ENCODE peak calls at places on chromosome 22, in seven cellular contexts. One of them, this sample, is unnamed. For H3K4me1, the result is how much of the 10 kb centered on the place peaks cover.

GRCh38 chr22:40310081-40310770 is 36.1 kb upstream of the ADSL start:
- DNase-seq in CD4-positive, alpha-beta memory T cell: no peak
- DNase-seq in IMR-90: peak
- DNase-seq in mammary epithelial cell: peak
- DNase-seq in heart right ventricle: no peak
- DNase-seq in tibial artery: peak
- DNase-seq in PC-9: no peak
- DNase-seq in this sample: peak

GRCh38 chr22:28438183-28438778 is 241.4 kb downstream of the TTC28 start:
- DNase-seq in CD4-positive, alpha-beta memory T cell: no peak
- DNase-seq in IMR-90: no peak
- DNase-seq in mammary epithelial cell: no peak
- DNase-seq in heart right ventricle: no peak
- DNase-seq in tibial artery: no peak
- DNase-seq in PC-9: no peak
- DNase-seq in this sample: no peak

GRCh38 chr22:23055448-23056179 is 14.7 kb upstream of the GNAZ start:
- DNase-seq in CD4-positive, alpha-beta memory T cell: no peak
- DNase-seq in IMR-90: no peak
- DNase-seq in mammary epithelial cell: no peak
- DNase-seq in heart right ventricle: no peak
- DNase-seq in tibial artery: no peak
- DNase-seq in PC-9: no peak
- DNase-seq in this sample: no peak

GRCh38 chr22:32636884-32637283 is 162.3 kb downstream of the FBXO7 start:
- DNase-seq in CD4-positive, alpha-beta memory T cell: no peak
- DNase-seq in IMR-90: no peak
- DNase-seq in mammary epithelial cell: peak
- DNase-seq in heart right ventricle: no peak
- DNase-seq in tibial artery: no peak
- DNase-seq in PC-9: no peak
- DNase-seq in this sample: no peak

GRCh38 chr22:40451230-40451629 is 80.8 kb downstream of the SGSM3 start:
- DNase-seq in CD4-positive, alpha-beta memory T cell: peak
- DNase-seq in IMR-90: no peak
- DNase-seq in mammary epithelial cell: no peak
- DNase-seq in heart right ventricle: no peak
- DNase-seq in tibial artery: no peak
- DNase-seq in PC-9: no peak
- DNase-seq in this sample: no peak

GRCh38 chr22:39746600-39747262 is 146.8 kb downstream of the ENTHD1 start:
- DNase-seq in CD4-positive, alpha-beta memory T cell: no peak
- DNase-seq in IMR-90: no peak
- DNase-seq in mammary epithelial cell: no peak
- DNase-seq in heart right ventricle: no peak
- DNase-seq in tibial artery: no peak
- DNase-seq in PC-9: no peak
- DNase-seq in this sample: no peak

GRCh38 chr22:31629741-31630184 is 32.3 kb downstream of the PISD start:
- DNase-seq in CD4-positive, alpha-beta memory T cell: no peak
- DNase-seq in IMR-90: no peak
- DNase-seq in mammary epithelial cell: no peak
- DNase-seq in heart right ventricle: no peak
- DNase-seq in tibial artery: no peak
- DNase-seq in PC-9: no peak
- DNase-seq in this sample: no peak

GRCh38 chr22:31120642-31121041 is 2.1 kb upstream of the INPP5J start:
- DNase-seq in CD4-positive, alpha-beta memory T cell: no peak
- DNase-seq in IMR-90: no peak
- DNase-seq in mammary epithelial cell: no peak
- DNase-seq in heart right ventricle: no peak
- DNase-seq in tibial artery: no peak
- DNase-seq in PC-9: no peak
- DNase-seq in this sample: no peak

GRCh38 chr22:35746248-35746647 is 28.6 kb downstream of the APOL5 start:
- DNase-seq in CD4-positive, alpha-beta memory T cell: no peak
- DNase-seq in IMR-90: no peak
- DNase-seq in mammary epithelial cell: no peak
- DNase-seq in heart right ventricle: peak
- DNase-seq in tibial artery: no peak
- DNase-seq in PC-9: no peak
- DNase-seq in this sample: no peak

GRCh38 chr22:47344414-47344813 is 582.0 kb downstream of the TBC1D22A start:
- DNase-seq in CD4-positive, alpha-beta memory T cell: no peak
- DNase-seq in IMR-90: no peak
- DNase-seq in mammary epithelial cell: no peak
- DNase-seq in heart right ventricle: no peak
- DNase-seq in tibial artery: no peak
- DNase-seq in PC-9: no peak
- DNase-seq in this sample: no peak

GRCh38 chr22:22201925-22202343 is 42.7 kb upstream of the VPREB1 start:
- DNase-seq in CD4-positive, alpha-beta memory T cell: no peak
- DNase-seq in IMR-90: no peak
- DNase-seq in mammary epithelial cell: no peak
- DNase-seq in heart right ventricle: no peak
- DNase-seq in tibial artery: no peak
- DNase-seq in PC-9: no peak
- DNase-seq in this sample: no peak

GRCh38 chr22:31275018-31275417 is 17.3 kb downstream of the PIK3IP1 start:
- DNase-seq in CD4-positive, alpha-beta memory T cell: no peak
- DNase-seq in IMR-90: no peak
- DNase-seq in mammary epithelial cell: no peak
- DNase-seq in heart right ventricle: no peak
- DNase-seq in tibial artery: no peak
- DNase-seq in PC-9: no peak
- DNase-seq in this sample: no peak

GRCh38 chr22:23137905-23138520 is 3.8 kb downstream of the RSPH14 start:
- DNase-seq in CD4-positive, alpha-beta memory T cell: peak
- DNase-seq in IMR-90: no peak
- DNase-seq in mammary epithelial cell: peak
- DNase-seq in heart right ventricle: no peak
- DNase-seq in tibial artery: no peak
- DNase-seq in PC-9: no peak
- DNase-seq in this sample: no peak

GRCh38 chr22:35315855-35316745 is 16.4 kb downstream of the TOM1 start:
- DNase-seq in CD4-positive, alpha-beta memory T cell: no peak
- DNase-seq in IMR-90: no peak
- DNase-seq in mammary epithelial cell: no peak
- DNase-seq in heart right ventricle: peak
- DNase-seq in tibial artery: peak
- DNase-seq in PC-9: no peak
- DNase-seq in this sample: no peak

GRCh38 chr22:32587449-32587848 is 112.8 kb downstream of the FBXO7 start:
- DNase-seq in CD4-positive, alpha-beta memory T cell: no peak
- DNase-seq in IMR-90: no peak
- DNase-seq in mammary epithelial cell: no peak
- DNase-seq in heart right ventricle: peak
- DNase-seq in tibial artery: peak
- DNase-seq in PC-9: no peak
- DNase-seq in this sample: no peak

GRCh38 chr22:39932918-39933649 is 27.1 kb upstream of the TMA7B start:
- DNase-seq in CD4-positive, alpha-beta memory T cell: no peak
- DNase-seq in IMR-90: no peak
- DNase-seq in mammary epithelial cell: no peak
- DNase-seq in heart right ventricle: no peak
- DNase-seq in tibial artery: no peak
- DNase-seq in PC-9: peak
- DNase-seq in this sample: no peak

GRCh38 chr22:33640900-33641299 is 279.4 kb downstream of the LARGE1 start:
- DNase-seq in CD4-positive, alpha-beta memory T cell: no peak
- DNase-seq in IMR-90: no peak
- DNase-seq in mammary epithelial cell: no peak
- DNase-seq in heart right ventricle: no peak
- DNase-seq in tibial artery: no peak
- DNase-seq in PC-9: no peak
- DNase-seq in this sample: no peak

GRCh38 chr22:43433904-43434600 is 22.2 kb downstream of the MPPED1 start:
- DNase-seq in CD4-positive, alpha-beta memory T cell: no peak
- DNase-seq in IMR-90: no peak
- DNase-seq in mammary epithelial cell: no peak
- DNase-seq in heart right ventricle: no peak
- DNase-seq in tibial artery: no peak
- DNase-seq in PC-9: no peak
- DNase-seq in this sample: no peak

GRCh38 chr22:23774922-23775436 is 2.3 kb downstream of the MMP11 start:
- DNase-seq in CD4-positive, alpha-beta memory T cell: no peak
- DNase-seq in IMR-90: peak
- DNase-seq in mammary epithelial cell: no peak
- DNase-seq in heart right ventricle: no peak
- DNase-seq in tibial artery: no peak
- DNase-seq in PC-9: no peak
- DNase-seq in this sample: peak

GRCh38 chr22:28604961-28605360 is 74.7 kb downstream of the TTC28 start:
- DNase-seq in CD4-positive, alpha-beta memory T cell: no peak
- DNase-seq in IMR-90: peak
- DNase-seq in mammary epithelial cell: no peak
- DNase-seq in heart right ventricle: no peak
- DNase-seq in tibial artery: no peak
- DNase-seq in PC-9: no peak
- DNase-seq in this sample: no peak

DNA sequence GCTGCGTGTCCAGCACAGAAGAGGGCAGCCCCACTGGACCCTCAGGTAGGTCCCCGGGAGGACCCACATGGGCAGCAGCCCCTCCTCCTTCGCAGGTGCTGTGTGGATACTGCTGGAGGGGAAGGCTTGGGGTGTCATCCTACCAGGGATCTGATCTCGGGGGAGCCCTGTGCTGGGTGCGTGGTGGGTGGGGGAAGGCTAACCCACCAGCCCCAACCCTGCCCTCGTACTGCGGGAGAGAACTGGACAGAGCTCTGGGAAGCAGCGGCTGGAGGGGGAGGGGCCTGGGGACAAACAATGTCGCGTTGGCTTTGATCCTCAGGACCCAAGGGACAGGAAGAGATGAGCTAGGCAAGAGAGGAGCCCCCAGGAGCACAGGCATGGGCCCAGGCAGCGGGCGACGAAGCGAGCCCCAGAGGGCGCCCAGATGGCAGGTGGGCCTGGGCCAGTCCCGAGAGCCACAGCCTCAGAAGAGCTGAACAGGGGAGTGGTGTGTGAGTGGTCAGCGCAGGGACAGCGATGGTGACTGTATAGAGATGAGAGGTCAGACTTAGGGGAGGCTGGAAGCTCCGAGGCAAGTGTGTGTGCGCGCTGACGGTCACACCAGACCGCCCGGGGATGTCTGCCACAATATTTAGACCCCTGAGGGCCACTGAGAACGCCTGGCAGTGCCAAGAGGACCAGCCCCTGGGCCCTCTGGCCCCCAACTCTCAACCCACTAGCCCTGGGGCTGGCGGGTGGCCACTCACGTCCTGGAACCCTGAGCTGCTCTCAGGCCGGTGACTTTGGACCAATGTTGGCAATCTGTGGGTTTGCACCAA is 1.4 kb upstream of the PIM3 start:
- DNase-seq in CD4-positive, alpha-beta memory T cell: no peak
- DNase-seq in IMR-90: no peak
- DNase-seq in mammary epithelial cell: no peak
- DNase-seq in heart right ventricle: peak
- DNase-seq in tibial artery: no peak
- DNase-seq in PC-9: no peak
- DNase-seq in this sample: no peak
- H3K4me3 ChIP-seq in CD4-positive, alpha-beta memory T cell: no peak
- H3K4me3 ChIP-seq in IMR-90: peak
- H3K4me3 ChIP-seq in mammary epithelial cell: peak
- H3K4me3 ChIP-seq in heart right ventricle: peak
- H3K4me3 ChIP-seq in tibial artery: peak
- H3K4me3 ChIP-seq in PC-9: peak
- H3K4me3 ChIP-seq in this sample: peak

GRCh38 chr22:42171946-42172345 is 41.3 kb upstream of the CYP2D6 start:
- DNase-seq in CD4-positive, alpha-beta memory T cell: no peak
- DNase-seq in IMR-90: no peak
- DNase-seq in mammary epithelial cell: peak
- DNase-seq in heart right ventricle: no peak
- DNase-seq in tibial artery: no peak
- DNase-seq in PC-9: no peak
- DNase-seq in this sample: no peak

GRCh38 chr22:42173183-42173926 is 42.7 kb upstream of the CYP2D6 start:
- DNase-seq in CD4-positive, alpha-beta memory T cell: no peak
- DNase-seq in IMR-90: no peak
- DNase-seq in mammary epithelial cell: no peak
- DNase-seq in heart right ventricle: no peak
- DNase-seq in tibial artery: no peak
- DNase-seq in PC-9: no peak
- DNase-seq in this sample: no peak

GRCh38 chr22:42170946-42171345 is 40.3 kb upstream of the CYP2D6 start:
- DNase-seq in CD4-positive, alpha-beta memory T cell: no peak
- DNase-seq in IMR-90: no peak
- DNase-seq in mammary epithelial cell: no peak
- DNase-seq in heart right ventricle: no peak
- DNase-seq in tibial artery: no peak
- DNase-seq in PC-9: no peak
- DNase-seq in this sample: no peak

GRCh38 chr22:42172385-42173172 is 42.0 kb upstream of the CYP2D6 start:
- DNase-seq in CD4-positive, alpha-beta memory T cell: no peak
- DNase-seq in IMR-90: peak
- DNase-seq in mammary epithelial cell: no peak
- DNase-seq in heart right ventricle: no peak
- DNase-seq in tibial artery: no peak
- DNase-seq in PC-9: no peak
- DNase-seq in this sample: no peak

GRCh38 chr22:42171417-42171816 is 40.8 kb upstream of the CYP2D6 start:
- DNase-seq in CD4-positive, alpha-beta memory T cell: no peak
- DNase-seq in IMR-90: no peak
- DNase-seq in mammary epithelial cell: no peak
- DNase-seq in heart right ventricle: no peak
- DNase-seq in tibial artery: no peak
- DNase-seq in PC-9: no peak
- DNase-seq in this sample: no peak
- H3K4me1 ChIP-seq in CD4-positive, alpha-beta memory T cell: under half
- H3K4me1 ChIP-seq in IMR-90: under half
- H3K4me1 ChIP-seq in mammary epithelial cell: under half
- H3K4me1 ChIP-seq in heart right ventricle: under half
- H3K4me1 ChIP-seq in tibial artery: under half
- H3K4me1 ChIP-seq in PC-9: under half
- H3K4me1 ChIP-seq in this sample: under half

GRCh38 chr22:46006379-46007002 is 29.5 kb upstream of the WNT7B start:
- DNase-seq in CD4-positive, alpha-beta memory T cell: peak
- DNase-seq in IMR-90: peak
- DNase-seq in mammary epithelial cell: peak
- DNase-seq in heart right ventricle: peak
- DNase-seq in tibial artery: peak
- DNase-seq in PC-9: peak
- DNase-seq in this sample: peak
- H3K4me3 ChIP-seq in CD4-positive, alpha-beta memory T cell: no peak
- H3K4me3 ChIP-seq in IMR-90: no peak
- H3K4me3 ChIP-seq in mammary epithelial cell: peak
- H3K4me3 ChIP-seq in heart right ventricle: no peak
- H3K4me3 ChIP-seq in tibial artery: no peak
- H3K4me3 ChIP-seq in PC-9: peak
- H3K4me3 ChIP-seq in this sample: peak

DNA sequence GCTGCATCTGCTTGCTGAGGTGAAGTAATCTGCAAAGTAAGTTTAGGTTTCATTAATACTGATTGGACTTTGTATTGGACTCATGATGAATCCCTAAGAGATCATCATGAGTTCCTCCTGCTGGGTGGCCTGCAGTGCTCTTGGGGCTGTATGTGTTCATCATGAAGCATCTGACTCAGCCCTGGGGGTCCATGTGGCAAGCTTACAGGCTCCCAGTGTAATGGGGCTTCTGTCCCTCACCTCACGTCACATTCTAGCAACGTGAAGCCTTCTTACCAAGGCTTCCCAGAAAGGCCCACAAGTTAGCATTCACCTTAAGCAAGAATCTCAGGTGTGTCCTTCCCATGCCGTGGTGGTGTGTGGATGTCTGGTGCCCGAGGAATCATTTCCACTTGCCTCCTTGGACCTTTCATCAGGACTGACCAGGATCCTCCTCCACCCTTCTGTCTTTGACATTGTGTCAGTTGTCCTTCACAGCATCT is 23.7 kb downstream of the CRKL start:
- DNase-seq in CD4-positive, alpha-beta memory T cell: no peak
- DNase-seq in IMR-90: no peak
- DNase-seq in mammary epithelial cell: no peak
- DNase-seq in heart right ventricle: no peak
- DNase-seq in tibial artery: no peak
- DNase-seq in PC-9: no peak
- DNase-seq in this sample: no peak
- H3K4me1 ChIP-seq in CD4-positive, alpha-beta memory T cell: half or more
- H3K4me1 ChIP-seq in IMR-90: under half
- H3K4me1 ChIP-seq in mammary epithelial cell: under half
- H3K4me1 ChIP-seq in heart right ventricle: under half
- H3K4me1 ChIP-seq in tibial artery: half or more
- H3K4me1 ChIP-seq in PC-9: under half
- H3K4me1 ChIP-seq in this sample: under half